ENCODE peak calls at places on chromosomes 3 and 15, in five cellular contexts. I, U, J, X and O are unnamed samples.

GRCh38 chr3:157127831-157128767 is 31.8 kb downstream of the CCNL1 start:
- DNase-seq in I (peak; percentile 37), U (peak; percentile 75), J (peak; percentile 37), X (peak; percentile 97), O (peak; percentile 96)

GRCh38 chr3:45480218-45480617 is 91.8 kb downstream of the LARS2 start:
- DNase-seq in I (no peak), U (no peak), J (no peak), X (peak; percentile 81), O (peak; percentile 61)

GRCh38 chr3:107951111-107951510 is 139.7 kb downstream of the CD47 start:
- DNase-seq in I (no peak), U (no peak), J (no peak), X (no peak), O (no peak)

GRCh38 chr3:187568171-187568570 is 102.0 kb downstream of the SST start:
- DNase-seq in I (no peak), U (no peak), J (no peak), X (no peak), O (no peak)

GRCh38 chr3:12179441-12179840 is 20.7 kb upstream of the TIMP4 start:
- DNase-seq in I (no peak), U (no peak), J (no peak), X (no peak), O (no peak)

GRCh38 chr3:150237490-150237889 is 170.6 kb upstream of the TSC22D2 start:
- DNase-seq in I (no peak), U (peak; percentile 22), J (no peak), X (peak; percentile 85), O (peak; percentile 76)

GRCh38 chr15:78734441-78735064 is 76.7 kb downstream of the ADAMTS7 start:
- DNase-seq in I (no peak), U (no peak), J (no peak), X (no peak), O (no peak)

GRCh38 chr3:196499807-196500524 is 3.6 kb downstream of the RNF168 start:
- DNase-seq in I (no peak), U (no peak), J (no peak), X (no peak), O (no peak)

GRCh38 chr3:99659032-99659431 is 20.6 kb downstream of the COL8A1 start:
- DNase-seq in I (no peak), U (no peak), J (no peak), X (no peak), O (peak; percentile 89)

GRCh38 chr15:68465861-68466560 is 34.0 kb upstream of the ITGA11 start:
- DNase-seq in I (no peak), U (no peak), J (no peak), X (no peak), O (no peak)

GRCh38 chr15:68460166-68460565 is 28.2 kb upstream of the ITGA11 start:
- DNase-seq in I (no peak), U (no peak), J (no peak), X (no peak), O (no peak)

GRCh38 chr15:68464451-68465090 is 32.6 kb upstream of the ITGA11 start:
- DNase-seq in I (no peak), U (no peak), J (no peak), X (no peak), O (no peak)

GRCh38 chr15:68463996-68464395 is 32.0 kb upstream of the ITGA11 start:
- DNase-seq in I (no peak), U (no peak), J (no peak), X (no peak), O (no peak)

GRCh38 chr15:68463444-68463843 is 31.5 kb upstream of the ITGA11 start:
- DNase-seq in I (no peak), U (no peak), J (no peak), X (no peak), O (no peak)
- H3K27ac ChIP-seq in I (no peak overlapping the region), U (no peak overlapping the region), J (no peak overlapping the region), X (no peak overlapping the region), O (no peak overlapping the region)

DNA sequence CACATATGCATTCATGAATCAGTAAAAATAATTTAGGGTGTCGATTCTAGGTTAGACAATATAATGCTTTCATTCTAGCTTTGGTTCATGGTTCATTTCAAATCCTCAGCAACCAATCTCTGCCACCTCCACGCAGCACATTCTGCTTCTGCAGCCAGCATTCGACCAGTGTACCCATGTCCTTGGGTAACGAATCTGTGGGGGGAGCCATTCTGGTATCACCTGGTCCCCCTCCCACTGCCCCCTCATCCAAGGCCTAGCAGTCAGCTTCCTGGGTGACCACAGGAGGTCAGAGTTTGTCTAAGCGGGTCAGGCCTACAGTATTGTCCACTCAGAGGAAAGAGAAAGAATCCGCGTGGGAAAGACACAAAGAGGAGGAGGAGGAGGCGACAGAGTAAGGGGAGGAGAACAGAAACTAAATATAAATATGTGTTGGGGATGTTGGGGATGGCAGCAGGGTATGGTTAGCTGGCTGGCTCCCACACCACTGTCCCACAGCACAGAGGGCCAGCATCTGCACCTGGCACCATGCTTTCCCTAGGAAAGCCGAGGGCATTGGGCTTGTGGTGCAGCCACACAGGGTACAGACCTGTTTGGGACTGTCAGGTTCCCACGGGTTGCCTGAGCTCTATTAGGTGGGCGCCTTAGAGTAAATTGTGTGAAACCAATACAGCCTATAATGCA is 12.1 kb downstream of the PAK6 start:
- DNase-seq in I (no peak), U (no peak), J (no peak), X (no peak), O (no peak)
- TF ChIP-seq CTCF in I (no peak), U (no peak), J (no peak), X (no peak), O (no peak)

DNA sequence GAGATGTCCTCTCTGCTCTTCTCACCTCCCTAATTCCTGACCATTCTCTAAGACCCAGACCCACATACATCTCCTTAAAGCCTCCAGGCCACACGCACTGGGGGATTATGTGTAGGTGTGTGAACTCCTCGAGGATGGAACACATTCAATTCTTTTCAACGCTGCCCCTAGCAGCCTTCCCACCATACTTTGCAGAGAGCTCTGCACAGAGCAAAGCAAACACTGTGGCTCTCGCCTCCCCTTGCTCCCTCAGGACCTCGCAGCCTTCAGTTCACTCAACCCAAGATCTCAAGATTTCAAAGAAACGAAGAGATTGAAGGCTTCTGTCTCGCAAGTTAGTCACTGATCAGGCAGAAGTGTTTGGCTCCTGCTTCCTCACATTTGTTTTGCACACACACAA is 6.0 kb downstream of the ACTC1 start:
- DNase-seq in I (no peak), U (no peak), J (no peak), X (no peak), O (no peak)
- H3K27me3 ChIP-seq in I (peaks cover 13% of the 10 kb centered on the region), U (peaks cover 73% of the 10 kb centered on the region), J (no peaks in the 10 kb centered on the region), X (peaks cover 23% of the 10 kb centered on the region), O (peaks cover 86% of the 10 kb centered on the region)

GRCh38 chr3:52533623-52534280 is at the start of gene NT5DC2:
- DNase-seq in I (peak; percentile 80), U (no peak), J (peak; percentile 74), X (no peak), O (peak; percentile 30)

GRCh38 chr3:52531636-52532516 is 1.8 kb downstream of the NT5DC2 start:
- DNase-seq in I (peak; percentile 25), U (no peak), J (no peak), X (no peak), O (no peak)

GRCh38 chr3:52534281-52535183 is 875 bp upstream of the NT5DC2 start:
- DNase-seq in I (peak; percentile 30), U (no peak), J (peak; percentile 67), X (no peak), O (peak; percentile 68)

GRCh38 chr3:52532517-52532837 is 1.2 kb downstream of the NT5DC2 start:
- DNase-seq in I (peak; percentile 41), U (no peak), J (no peak), X (no peak), O (peak; percentile 29)

GRCh38 chr3:52532838-52533622 is 627 bp downstream of the NT5DC2 start:
- DNase-seq in I (peak; percentile 32), U (no peak), J (no peak), X (no peak), O (no peak)
- H3K27ac ChIP-seq in I (peak overlapping the region; percentile 70), U (peak overlapping the region; percentile 91), J (peak overlapping the region; percentile 81), X (no peak overlapping the region), O (peak overlapping the region; percentile 2)

GRCh38 chr15:31365032-31365654 is 38.5 kb downstream of the KLF13 start:
- DNase-seq in I (no peak), U (no peak), J (no peak), X (no peak), O (no peak)

GRCh38 chr15:31366169-31366734 is 39.6 kb downstream of the KLF13 start:
- DNase-seq in I (no peak), U (no peak), J (no peak), X (no peak), O (peak; percentile 45)

GRCh38 chr15:31364301-31365031 is 37.8 kb downstream of the KLF13 start:
- DNase-seq in I (no peak), U (no peak), J (no peak), X (no peak), O (peak; percentile 69)

GRCh38 chr15:31367021-31367729 is 40.5 kb downstream of the KLF13 start:
- DNase-seq in I (no peak), U (no peak), J (no peak), X (no peak), O (no peak)

GRCh38 chr15:31365655-31366127 is 39.1 kb downstream of the KLF13 start:
- DNase-seq in I (peak; percentile 97), U (no peak), J (peak; percentile 41), X (no peak), O (no peak)
- TF ChIP-seq CTCF in I (peak; percentile 23), U (no peak), J (no peak), X (no peak), O (peak; percentile 71)

GRCh38 chr15:37098468-37099320 is 1.7 kb downstream of the MEIS2 start:
- DNase-seq in I (no peak), U (no peak), J (peak; percentile 12), X (no peak), O (peak; percentile 44)

GRCh38 chr15:37096878-37097568 is 3.3 kb downstream of the MEIS2 start:
- DNase-seq in I (no peak), U (no peak), J (peak; percentile 31), X (no peak), O (no peak)

GRCh38 chr15:37100109-37100873 is at the start of gene MEIS2:
- DNase-seq in I (peak; percentile 87), U (peak; percentile 59), J (peak; percentile 97), X (peak; percentile 66), O (peak; percentile 79)

GRCh38 chr15:37101634-37102314 is 1.4 kb upstream of the MEIS2 start:
- DNase-seq in I (peak; percentile 74), U (peak; percentile 21), J (peak; percentile 89), X (peak; percentile 54), O (peak; percentile 61)

DNA sequence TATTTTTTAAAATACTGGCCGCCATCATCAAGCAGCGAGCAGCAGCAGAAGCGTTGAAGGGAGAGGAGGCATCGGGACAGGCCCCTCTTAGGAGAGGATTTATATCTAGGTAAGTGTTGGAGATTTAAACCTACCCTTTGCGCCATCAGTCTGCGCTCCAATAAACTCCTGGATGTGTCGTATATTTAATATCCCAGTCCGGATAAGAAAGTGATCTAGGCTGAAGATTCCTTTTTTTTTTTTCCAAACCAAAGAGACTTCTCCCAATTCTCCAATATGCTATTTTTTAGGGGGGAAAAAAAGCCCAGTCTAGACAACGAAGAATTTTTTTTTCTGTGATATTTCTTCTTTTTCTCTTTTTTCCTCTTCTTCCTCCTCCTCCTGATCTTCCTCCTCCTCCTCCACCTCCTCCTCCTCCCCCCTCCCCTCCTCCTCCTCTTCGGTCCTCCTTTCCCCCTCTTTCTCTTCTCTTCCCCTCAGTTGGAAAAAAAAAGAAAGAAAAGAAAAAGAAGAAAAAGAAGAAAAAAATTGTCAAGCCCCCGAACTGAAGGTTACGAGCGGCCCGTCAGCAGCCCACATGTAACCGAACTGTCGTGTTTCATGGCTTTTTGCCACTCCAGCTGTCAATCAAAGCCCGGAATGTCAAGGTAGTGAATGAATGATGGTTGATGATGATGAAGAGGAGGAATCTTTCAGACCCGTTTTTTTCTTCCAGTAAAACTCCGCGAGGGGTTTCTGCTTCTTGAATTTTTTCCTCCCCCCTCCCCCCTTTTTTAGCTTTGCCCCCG is 834 bp downstream of the MEIS2 start:
- DNase-seq in I (no peak), U (peak; percentile 16), J (peak; percentile 36), X (no peak), O (no peak)
- H3K27me3 ChIP-seq in I (peaks cover 3% of the 10 kb centered on the region), U (no peaks in the 10 kb centered on the region), J (no peaks in the 10 kb centered on the region), X (no peaks in the 10 kb centered on the region), O (peaks cover 27% of the 10 kb centered on the region)